ENCODE peak calls at places on chromosomes 4 and X, in six cellular contexts. C is endothelial cell of umbilical vein; X is fibroblast of mammary gland; S is MCF 10A; G is activated CD8-positive, alpha-beta T cell treated with anti-CD3 and anti-CD28 coated beads for 36 hours; Y is activated B cell treated with CpG ODN at 0.5 μM for 24 hours. Z is an unnamed sample.

GRCh38 chrX:153765138-153766079 is 1.4 kb downstream of the PLXNB3 start:
- DNase-seq in C (peak), X (no peak), S (no peak), G (no peak), Y (no peak), Z (no peak)

GRCh38 chr4:25233737-25234389 is at the start of gene PI4K2B:
- DNase-seq in C (peak), X (peak), S (peak), G (peak), Y (peak), Z (peak)

GRCh38 chrX:31981546-31982062 is 909.8 kb upstream of the FTHL17 start:
- DNase-seq in C (no peak), X (no peak), S (no peak), G (no peak), Y (no peak), Z (no peak)

GRCh38 chr4:2934077-2934812 is 29.0 kb downstream of the NOP14 start:
- DNase-seq in C (peak), X (peak), S (peak), G (peak), Y (peak), Z (no peak)

GRCh38 chr4:150140774-150141400 is 62.6 kb downstream of the DCLK2 start:
- DNase-seq in C (peak), X (peak), S (peak), G (no peak), Y (no peak), Z (no peak)

GRCh38 chrX:135185795-135186443 is 14.7 kb upstream of the CT55 start:
- DNase-seq in C (peak), X (peak), S (peak), G (peak), Y (no peak), Z (no peak)

GRCh38 chr4:47002593-47002992 is 9.2 kb upstream of the GABRA4 start:
- DNase-seq in C (no peak), X (peak), S (peak), G (no peak), Y (no peak), Z (no peak)

GRCh38 chr4:134622194-134622593 is 420.6 kb upstream of the PABPC4L start:
- DNase-seq in C (peak), X (no peak), S (no peak), G (no peak), Y (no peak), Z (no peak)

GRCh38 chr4:168831919-168832745 is 177.9 kb downstream of the CBR4 start:
- DNase-seq in C (peak), X (peak), S (peak), G (peak), Y (peak), Z (peak)

GRCh38 chr4:72468904-72469502 is 100.0 kb downstream of the ADAMTS3 start:
- DNase-seq in C (peak), X (peak), S (peak), G (no peak), Y (no peak), Z (no peak)

GRCh38 chrX:41381685-41382084 is 47.7 kb downstream of the DDX3X start:
- DNase-seq in C (peak), X (peak), S (peak), G (no peak), Y (no peak), Z (no peak)

GRCh38 chr4:666436-666810 is 7.7 kb downstream of the ATP5ME start:
- DNase-seq in C (no peak), X (no peak), S (no peak), G (no peak), Y (no peak), Z (no peak)

GRCh38 chrX:111519215-111519614 is 7.8 kb downstream of the SERTM2 start:
- DNase-seq in C (no peak), X (peak), S (no peak), G (no peak), Y (no peak), Z (no peak)

GRCh38 chr4:118968006-118968405 is 79.4 kb downstream of the SYNPO2 start:
- DNase-seq in C (peak), X (peak), S (peak), G (peak), Y (no peak), Z (no peak)

GRCh38 chr4:61374612-61374920 is 174.4 kb downstream of the ADGRL3 start:
- DNase-seq in C (no peak), X (peak), S (no peak), G (no peak), Y (no peak), Z (no peak)

GRCh38 chr4:177051473-177052060 is 258.1 kb upstream of the NEIL3 start:
- DNase-seq in C (peak), X (peak), S (peak), G (peak), Y (no peak), Z (no peak)

GRCh38 chr4:118921736-118922135 is 33.1 kb downstream of the SYNPO2 start:
- DNase-seq in C (no peak), X (no peak), S (no peak), G (no peak), Y (no peak), Z (no peak)

GRCh38 chrX:39320165-39320564 is 518.9 kb downstream of the MID1IP1 start:
- DNase-seq in C (no peak), X (no peak), S (no peak), G (no peak), Y (no peak), Z (no peak)

GRCh38 chr4:87220094-87220831 is at the start of gene KLHL8:
- DNase-seq in C (peak), X (peak), S (peak), G (peak), Y (peak), Z (peak)

GRCh38 chr4:142380052-142380598 is 466.0 kb downstream of the INPP4B start:
- DNase-seq in C (no peak), X (no peak), S (no peak), G (no peak), Y (no peak), Z (no peak)

GRCh38 chr4:38566811-38567398 is 97.1 kb upstream of the KLF3 start:
- DNase-seq in C (no peak), X (no peak), S (no peak), G (no peak), Y (no peak), Z (no peak)

GRCh38 chr4:24973471-24974251 is 57.1 kb downstream of the LGI2 start:
- DNase-seq in C (no peak), X (no peak), S (peak), G (no peak), Y (no peak), Z (no peak)

GRCh38 chrX:72048515-72049455 is 82.9 kb downstream of the RTL5 start:
- DNase-seq in C (no peak), X (no peak), S (no peak), G (peak), Y (no peak), Z (no peak)

GRCh38 chrX:100673397-100673953 is 29.5 kb downstream of the SRPX2 start:
- DNase-seq in C (peak), X (peak), S (peak), G (no peak), Y (no peak), Z (no peak)

GRCh38 chrX:72402614-72403013 is 96.9 kb upstream of the CITED1 start:
- DNase-seq in C (no peak), X (no peak), S (no peak), G (no peak), Y (no peak), Z (no peak)

GRCh38 chr4:110085131-110085530 is 113.3 kb downstream of the ELOVL6 start:
- DNase-seq in C (peak), X (no peak), S (no peak), G (peak), Y (no peak), Z (no peak)

GRCh38 chr4:66178901-66179300 is 508.6 kb upstream of the EPHA5 start:
- DNase-seq in C (no peak), X (peak), S (peak), G (no peak), Y (no peak), Z (no peak)

GRCh38 chr4:182555997-182556418 is 312.8 kb downstream of the TENM3 start:
- DNase-seq in C (no peak), X (peak), S (peak), G (no peak), Y (no peak), Z (no peak)

GRCh38 chrX:70998402-70999027 is 67.6 kb upstream of the SLC7A3 start:
- DNase-seq in C (peak), X (peak), S (peak), G (peak), Y (no peak), Z (no peak)

GRCh38 chr4:128565565-128566186 is 243.8 kb upstream of the JADE1 start:
- DNase-seq in C (peak), X (peak), S (peak), G (peak), Y (no peak), Z (no peak)
- TF ChIP-seq CTCF in C (peak), X (peak), S (peak), G (peak), Y (no peak), Z (peak)

GRCh38 chr4:155207534-155208257 is 740 bp upstream of the NPY2R start:
- DNase-seq in C (peak), X (peak), S (no peak), G (no peak), Y (no peak), Z (no peak)
- TF ChIP-seq CTCF in C (peak), X (peak), S (no peak), G (no peak), Y (no peak), Z (peak)

GRCh38 chrX:85114776-85115175 is 111.1 kb downstream of the APOOL start:
- DNase-seq in C (no peak), X (no peak), S (peak), G (no peak), Y (no peak), Z (no peak)
- TF ChIP-seq CTCF in C (no peak), X (no peak), S (peak), G (no peak), Y (no peak), Z (no peak)

GRCh38 chr4:153535735-153536494 is 69.8 kb downstream of the TMEM131L start:
- DNase-seq in C (peak), X (no peak), S (no peak), G (no peak), Y (no peak), Z (no peak)
- TF ChIP-seq CTCF in C (no peak), X (no peak), S (no peak), G (no peak), Y (no peak), Z (no peak)